ENCODE peak calls at places on chromosome 5, in four cellular contexts. A is retinal pigment epithelial cell, U is fibroblast of mammary gland, K is heart right ventricle. R is an unnamed sample.

GRCh38 chr5:68648944-68649874 is 433.7 kb downstream of the PIK3R1 start:
- DNase-seq in A (no peak), U (no peak), K (no peak), R (no peak)

GRCh38 chr5:119356384-119357188 is 767 bp downstream of the TNFAIP8 start:
- DNase-seq in A (no peak), U (peak), K (no peak), R (no peak)

GRCh38 chr5:128084228-128085167 is 932 bp downstream of the SLC12A2 start:
- DNase-seq in A (no peak), U (peak), K (peak), R (peak)

GRCh38 chr5:82160948-82161347 is 117.2 kb downstream of the RPS23 start:
- DNase-seq in A (no peak), U (peak), K (no peak), R (no peak)

GRCh38 chr5:65041296-65042158 is 272.8 kb downstream of the CWC27 start:
- DNase-seq in A (no peak), U (peak), K (no peak), R (no peak)

GRCh38 chr5:42949348-42950090 is 90.6 kb downstream of the ANXA2R start:
- DNase-seq in A (peak), U (peak), K (peak), R (no peak)

GRCh38 chr5:149274964-149275363 is 3.3 kb downstream of the AFAP1L1 start:
- DNase-seq in A (no peak), U (peak), K (no peak), R (no peak)

GRCh38 chr5:71937906-71938698 is 169.2 kb upstream of the MAP1B start:
- DNase-seq in A (no peak), U (no peak), K (no peak), R (no peak)

GRCh38 chr5:177595991-177596774 is 3.7 kb upstream of the B4GALT7 start:
- DNase-seq in A (no peak), U (no peak), K (no peak), R (no peak)

GRCh38 chr5:113084402-113085083 is 107.9 kb downstream of the DCP2 start:
- DNase-seq in A (no peak), U (no peak), K (no peak), R (no peak)

GRCh38 chr5:73691301-73691700 is 65.3 kb downstream of the ARHGEF28 start:
- DNase-seq in A (no peak), U (peak), K (no peak), R (no peak)

GRCh38 chr5:143182901-143183820 is 220.3 kb downstream of the NR3C1 start:
- DNase-seq in A (no peak), U (peak), K (peak), R (no peak)

GRCh38 chr5:5512496-5512895 is 90.0 kb downstream of the ICE1 start:
- DNase-seq in A (no peak), U (no peak), K (no peak), R (no peak)

GRCh38 chr5:177988989-177989625 is 6.9 kb downstream of the PROP1 start:
- DNase-seq in A (no peak), U (no peak), K (no peak), R (no peak)

GRCh38 chr5:178224403-178224802 is 8.2 kb downstream of the PHYKPL start:
- DNase-seq in A (no peak), U (no peak), K (no peak), R (no peak)

GRCh38 chr5:154829589-154830218 is 20.7 kb downstream of the FAXDC2 start:
- DNase-seq in A (no peak), U (peak), K (no peak), R (no peak)

GRCh38 chr5:158406884-158407790 is 548.2 kb upstream of the CLINT1 start:
- DNase-seq in A (no peak), U (peak), K (no peak), R (no peak)

GRCh38 chr5:132748522-132749000 is 1.3 kb downstream of the CCNI2 start:
- DNase-seq in A (no peak), U (no peak), K (no peak), R (no peak)

GRCh38 chr5:148585988-148586387 is 68.3 kb downstream of the HTR4 start:
- DNase-seq in A (no peak), U (no peak), K (no peak), R (no peak)

GRCh38 chr5:84647581-84647980 is 262.9 kb upstream of the EDIL3 start:
- DNase-seq in A (no peak), U (no peak), K (no peak), R (no peak)

GRCh38 chr5:137075163-137075970 is 423.8 kb downstream of the SPOCK1 start:
- DNase-seq in A (no peak), U (peak), K (peak), R (peak)

GRCh38 chr5:158553195-158553945 is 546.3 kb downstream of the EBF1 start:
- DNase-seq in A (no peak), U (peak), K (no peak), R (no peak)

GRCh38 chr5:121108725-121109124 is 644.6 kb downstream of the PRR16 start:
- DNase-seq in A (no peak), U (no peak), K (peak), R (no peak)

GRCh38 chr5:1521671-1522600 is 1.8 kb downstream of the LPCAT1 start:
- DNase-seq in A (no peak), U (peak), K (no peak), R (peak)

GRCh38 chr5:50967388-50968039 is 301.1 kb downstream of the PARP8 start:
- DNase-seq in A (no peak), U (no peak), K (no peak), R (no peak)

GRCh38 chr5:124675921-124676846 is 70.3 kb downstream of the ZNF608 start:
- DNase-seq in A (no peak), U (no peak), K (no peak), R (no peak)

GRCh38 chr5:112549605-112550161 is 130.6 kb upstream of the EPB41L4A start:
- DNase-seq in A (no peak), U (no peak), K (no peak), R (no peak)

GRCh38 chr5:67234671-67235176 is 38.1 kb upstream of the CD180 start:
- DNase-seq in A (no peak), U (peak), K (peak), R (no peak)

GRCh38 chr5:59021837-59022514 is 439.1 kb downstream of the RAB3C start:
- DNase-seq in A (no peak), U (no peak), K (peak), R (no peak)

GRCh38 chr5:157956271-157956885 is 97.4 kb upstream of the CLINT1 start:
- DNase-seq in A (no peak), U (no peak), K (no peak), R (no peak)

GRCh38 chr5:43425965-43426364 is 13.8 kb upstream of the CCL28 start:
- DNase-seq in A (peak), U (peak), K (no peak), R (no peak)

GRCh38 chr5:149999359-149999758 is 1.1 kb downstream of the TIGD6 start:
- DNase-seq in A (no peak), U (no peak), K (no peak), R (no peak)

GRCh38 chr5:31477516-31477915 is 54.4 kb downstream of the DROSHA start:
- DNase-seq in A (no peak), U (peak), K (no peak), R (no peak)
- TF ChIP-seq CTCF in A (no peak), U (no peak), K (no peak), R (no peak)

DNA sequence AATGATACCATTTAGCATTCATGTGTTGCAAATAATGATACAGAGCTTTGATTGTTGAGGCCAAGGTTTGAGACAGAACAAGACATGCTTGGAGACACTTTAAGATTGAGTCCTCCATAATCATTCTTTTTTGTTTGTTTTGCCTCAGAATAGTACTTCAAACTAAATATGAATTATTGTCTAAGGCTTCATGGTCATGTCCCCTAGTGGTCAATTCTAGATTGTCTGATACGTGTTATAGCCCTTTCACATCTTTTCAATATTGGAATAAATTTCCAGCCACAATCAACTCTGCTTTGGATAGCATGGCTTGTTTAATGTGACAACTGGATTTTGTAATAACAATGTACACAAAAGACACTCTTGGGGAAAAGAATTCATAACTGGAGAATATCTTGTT is 64.2 kb downstream of the PRLR start:
- DNase-seq in A (no peak), U (no peak), K (no peak), R (no peak)
- TF ChIP-seq CTCF in A (no peak), U (peak), K (no peak), R (peak)

DNA sequence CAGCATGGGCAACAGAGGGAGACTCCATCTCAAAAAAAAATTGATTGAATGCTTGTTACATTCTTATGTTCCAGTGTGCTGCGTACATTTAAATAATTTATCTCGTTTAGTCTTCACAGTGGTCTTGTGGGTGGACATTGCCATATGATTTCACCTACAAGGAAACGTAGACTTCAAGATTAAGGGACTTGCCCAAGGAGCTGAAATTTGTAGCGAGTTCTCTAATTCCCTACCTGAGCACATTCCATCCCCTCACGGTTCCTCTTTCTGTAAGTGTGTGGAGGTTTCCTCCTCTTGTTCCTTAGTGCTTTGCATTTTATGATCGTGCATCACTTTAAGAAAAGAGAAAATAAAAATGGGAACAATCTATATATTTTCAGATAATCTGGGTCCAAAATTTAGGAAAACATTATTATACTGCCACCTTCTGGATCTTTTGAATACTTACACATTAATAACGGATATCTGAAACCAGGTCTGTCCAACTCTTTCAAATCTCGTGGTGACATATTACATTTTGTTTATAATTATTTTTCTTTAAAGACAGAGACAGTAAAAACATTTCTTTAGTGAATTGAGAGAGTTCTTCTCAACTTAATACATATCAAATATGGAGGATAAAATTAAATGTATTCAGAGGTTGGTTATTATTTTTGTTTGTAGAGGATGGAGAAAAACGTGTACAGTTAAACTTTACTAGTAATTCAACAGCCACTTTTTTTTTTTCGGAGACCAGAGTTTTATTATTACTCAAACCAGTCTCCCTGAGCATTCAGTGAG is 29.9 kb upstream of the C7 start:
- DNase-seq in A (no peak), U (peak), K (no peak), R (no peak)
- TF ChIP-seq CTCF in A (peak), U (peak), K (peak), R (peak)

DNA sequence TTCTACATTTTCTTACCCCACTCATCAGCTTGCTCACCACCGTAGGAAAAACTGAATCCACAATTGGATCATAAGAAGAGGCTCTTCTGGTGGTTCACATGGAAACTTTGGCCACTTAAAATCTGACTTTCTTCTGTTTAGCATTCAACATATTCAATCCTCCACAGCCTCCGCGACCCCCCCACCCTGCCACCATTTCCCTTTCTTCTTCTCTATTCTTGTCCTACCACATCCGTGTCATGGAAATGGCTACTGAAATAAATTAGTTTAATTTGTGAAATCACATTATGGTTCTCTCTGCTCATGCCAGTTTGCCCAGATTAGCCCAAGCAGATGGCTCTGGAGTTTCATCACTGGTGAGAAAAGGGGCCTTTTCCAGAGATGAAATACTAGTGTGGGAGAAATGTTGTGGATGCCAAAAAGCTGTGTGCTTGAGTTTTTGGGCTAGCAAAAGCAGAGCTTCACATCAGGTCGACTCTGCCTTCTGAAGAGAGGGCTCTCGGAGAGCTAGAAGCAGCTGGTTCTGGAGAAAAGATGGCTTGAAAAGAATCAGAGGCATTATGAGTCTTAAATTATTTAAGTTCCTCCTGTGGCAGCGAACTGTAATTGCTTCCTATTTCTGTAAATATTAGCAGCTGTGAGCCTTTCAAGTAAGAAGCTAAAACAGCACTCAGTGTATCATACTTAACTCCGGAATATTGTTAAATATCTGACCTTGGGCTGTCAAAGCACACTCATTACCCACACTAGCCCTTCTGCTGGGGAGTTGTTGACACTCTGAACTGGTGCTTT is 107.1 kb downstream of the MAT2B start:
- DNase-seq in A (no peak), U (no peak), K (no peak), R (no peak)
- TF ChIP-seq CTCF in A (no peak), U (no peak), K (no peak), R (no peak)

GRCh38 chr5:139396691-139397090 is 1.8 kb upstream of the PROB1 start:
- DNase-seq in A (no peak), U (no peak), K (no peak), R (no peak)
- TF ChIP-seq CTCF in A (no peak), U (no peak), K (no peak), R (no peak)

GRCh38 chr5:60586307-60586901 is 113.6 kb downstream of the DEPDC1B start:
- DNase-seq in A (no peak), U (peak), K (no peak), R (no peak)
- TF ChIP-seq CTCF in A (peak), U (peak), K (peak), R (peak)

DNA sequence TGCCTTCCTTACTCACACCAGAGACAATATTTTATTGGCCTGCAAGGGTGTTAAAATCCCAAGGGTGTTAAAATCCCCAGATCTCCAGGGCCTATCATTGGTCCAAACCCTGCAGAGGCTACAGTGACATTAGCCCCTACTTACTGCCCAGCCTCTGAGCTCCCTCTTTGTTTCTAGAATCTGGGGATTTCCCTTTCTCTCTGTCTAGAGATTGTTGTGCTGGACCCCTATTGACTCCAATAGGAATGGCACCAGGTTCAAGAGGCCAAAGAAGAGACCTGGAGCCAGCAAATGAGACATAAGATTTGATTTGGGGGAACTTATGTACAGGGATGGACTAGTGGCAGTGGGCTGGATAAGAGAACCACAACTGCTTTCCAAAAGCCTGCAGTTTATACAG is 53.3 kb upstream of the ZBED3 start:
- DNase-seq in A (no peak), U (no peak), K (no peak), R (no peak)
- TF ChIP-seq CTCF in A (no peak), U (no peak), K (no peak), R (no peak)